ENCODE peak calls at places on chromosomes 3 and 15, in eight cellular contexts. G, Y, T, D, Q, L, Z and B are unnamed samples.

GRCh38 chr3:184129012-184129411 is 6.1 kb upstream of the EIF2B5 start:
- DNase-seq in Z (no peak), T (no peak), D (no peak), G (no peak), Q (no peak), Y (no peak), L (no peak), B (no peak)

GRCh38 chr3:133572158-133573053 is 1.1 kb upstream of the CDV3 start:
- DNase-seq in Q (no peak), T (no peak), D (no peak), L (no peak), Y (no peak), G (no peak), Z (no peak), B (no peak)

GRCh38 chr3:170055209-170055608 is 17.4 kb downstream of the GPR160 start:
- DNase-seq in T (no peak), Q (no peak), G (no peak), L (no peak), Z (no peak), D (no peak), Y (no peak), B (no peak)

GRCh38 chr3:49717539-49718418 is 1.7 kb downstream of the AMIGO3 start:
- DNase-seq in D (peak), Q (no peak), Z (no peak), Y (no peak), G (no peak), L (no peak), T (no peak), B (no peak)

GRCh38 chr3:150798122-150798618 is 35.2 kb upstream of the SIAH2 start:
- DNase-seq in Q (no peak), D (no peak), L (no peak), T (no peak), Z (peak), G (no peak), Y (no peak), B (no peak)

GRCh38 chr3:158570999-158571702 is at the start of gene MLF1:
- DNase-seq in Z (peak), Y (peak), G (peak), Q (peak), L (peak), D (peak), T (peak), B (peak)

GRCh38 chr3:88030200-88030599 is 28.6 kb downstream of the CGGBP1 start:
- DNase-seq in T (no peak), Z (no peak), Y (no peak), D (no peak), G (no peak), L (no peak), Q (no peak), B (no peak)

GRCh38 chr15:83379574-83379973 is 67.6 kb upstream of the SH3GL3 start:
- DNase-seq in D (no peak), G (no peak), T (no peak), Y (no peak), Z (no peak), Q (no peak), L (no peak), B (no peak)

GRCh38 chr3:12911881-12912415 is 70.6 kb upstream of the RPL32 start:
- DNase-seq in L (no peak), G (no peak), T (no peak), D (no peak), Q (no peak), Z (no peak), Y (no peak), B (no peak)

GRCh38 chr3:67875338-67875737 is 220.9 kb upstream of the SUCLG2 start:
- DNase-seq in L (no peak), G (no peak), Y (no peak), D (no peak), T (no peak), Z (no peak), Q (no peak), B (no peak)

GRCh38 chr15:25775317-25775912 is 87.7 kb downstream of the ATP10A start:
- DNase-seq in Y (no peak), G (no peak), D (no peak), Q (peak), Z (no peak), L (peak), T (no peak), B (no peak)

GRCh38 chr15:32683231-32683630 is 34.6 kb upstream of the GREM1 start:
- DNase-seq in T (no peak), Q (no peak), Y (no peak), D (no peak), L (no peak), Z (no peak), G (no peak), B (no peak)

GRCh38 chr15:81030368-81030739 is 29.6 kb downstream of the TLNRD1 start:
- DNase-seq in Z (no peak), Y (no peak), Q (no peak), L (no peak), T (no peak), G (no peak), D (no peak), B (no peak)

GRCh38 chr3:173732237-173732636 is 334.7 kb downstream of the NLGN1 start:
- DNase-seq in G (peak), D (no peak), L (no peak), Y (no peak), T (no peak), Z (no peak), Q (no peak), B (no peak)

GRCh38 chr3:173739716-173740115 is 342.2 kb downstream of the NLGN1 start:
- DNase-seq in T (no peak), Y (no peak), Q (no peak), L (no peak), D (no peak), G (no peak), Z (no peak), B (no peak)

GRCh38 chr3:173733029-173733652 is 335.6 kb downstream of the NLGN1 start:
- DNase-seq in G (peak), D (no peak), Q (no peak), Z (no peak), L (no peak), T (no peak), Y (no peak), B (no peak)

GRCh38 chr3:173742491-173742890 is 344.9 kb downstream of the NLGN1 start:
- DNase-seq in T (no peak), Z (no peak), D (no peak), G (no peak), Q (no peak), Y (no peak), L (no peak), B (no peak)

GRCh38 chr3:173737167-173737808 is 339.7 kb downstream of the NLGN1 start:
- DNase-seq in G (no peak), D (no peak), Q (no peak), Y (no peak), Z (no peak), T (no peak), L (no peak), B (no peak)
- TF ChIP-seq CTCF in G (no peak), D (no peak), Q (no peak), Y (no peak), Z (no peak), T (no peak), L (no peak), B (no peak)

GRCh38 chr15:58243083-58243482 is 104.9 kb downstream of the AQP9 start:
- DNase-seq in Z (no peak), L (no peak), T (no peak), G (no peak), Q (no peak), D (no peak), Y (no peak), B (no peak)
- TF ChIP-seq CTCF in Z (no peak), L (no peak), T (no peak), G (no peak), Q (no peak), D (no peak), Y (no peak), B (no peak)

DNA sequence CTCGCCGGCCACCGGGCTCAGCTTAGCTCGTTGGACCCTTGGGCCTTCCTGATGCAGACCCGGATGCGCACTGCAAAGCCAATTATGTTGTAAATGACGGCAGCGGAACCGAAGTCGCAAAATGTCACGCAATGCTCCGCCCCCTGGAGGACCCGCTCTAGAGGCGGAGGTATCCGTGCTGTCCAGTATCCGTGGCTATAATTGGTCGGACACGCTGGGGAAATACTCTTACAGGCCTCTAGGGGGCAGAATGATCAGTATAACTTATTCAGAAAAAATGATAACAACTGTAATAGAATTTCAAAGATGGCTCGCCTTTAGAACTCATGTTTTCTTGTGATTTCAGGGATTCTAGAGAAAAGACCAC is at the start of gene PRR23B:
- DNase-seq in Z (no peak), Y (no peak), L (no peak), T (no peak), D (no peak), G (no peak), Q (no peak), B (no peak)
- TF ChIP-seq CTCF in Z (peak), Y (no peak), L (no peak), T (no peak), D (peak), G (no peak), Q (peak), B (no peak)

DNA sequence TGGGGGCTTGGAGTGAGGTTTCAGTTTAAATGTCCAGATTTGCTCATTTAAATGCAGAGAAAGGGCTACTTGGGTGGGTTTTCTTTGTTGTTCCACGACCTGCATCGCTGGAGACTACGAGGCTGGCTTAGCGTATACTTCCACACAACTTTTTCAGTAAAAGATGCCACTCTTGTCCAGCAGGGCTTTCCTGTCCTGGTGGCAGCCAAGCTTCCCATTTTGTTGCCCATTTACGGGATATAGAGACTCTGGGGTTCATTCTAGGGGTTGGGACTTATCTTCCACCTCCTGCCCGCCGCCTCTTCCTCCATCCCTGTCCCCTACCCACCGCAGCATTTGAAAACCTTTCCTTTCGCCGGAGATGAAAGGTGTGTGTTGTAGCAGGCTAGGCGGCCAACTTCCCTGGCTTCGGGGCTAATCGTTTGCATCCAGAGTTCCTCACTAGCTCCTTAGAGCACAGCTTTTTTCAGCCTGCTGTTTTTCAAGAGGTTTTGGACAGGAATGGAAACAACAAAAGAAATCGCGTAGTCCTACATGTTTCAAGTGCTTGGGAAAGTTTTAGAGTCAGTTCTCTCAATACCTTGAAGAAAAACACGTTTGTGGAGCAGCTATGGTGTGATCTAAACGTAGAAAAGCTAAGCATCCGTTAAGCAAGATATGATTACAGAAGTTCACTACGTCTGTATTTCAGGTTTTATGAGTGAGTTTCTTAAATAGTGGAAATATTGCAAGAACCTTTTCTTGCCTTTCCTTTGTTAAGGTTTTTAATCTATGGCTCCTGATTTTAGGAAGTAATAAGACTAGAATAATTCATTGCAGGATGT is 843 bp downstream of the CHRNA5 start:
- DNase-seq in L (no peak), Z (no peak), Q (peak), G (no peak), D (no peak), T (no peak), Y (no peak), B (no peak)
- TF ChIP-seq CTCF in L (no peak), Z (peak), Q (peak), G (peak), D (peak), T (peak), Y (no peak), B (no peak)

DNA sequence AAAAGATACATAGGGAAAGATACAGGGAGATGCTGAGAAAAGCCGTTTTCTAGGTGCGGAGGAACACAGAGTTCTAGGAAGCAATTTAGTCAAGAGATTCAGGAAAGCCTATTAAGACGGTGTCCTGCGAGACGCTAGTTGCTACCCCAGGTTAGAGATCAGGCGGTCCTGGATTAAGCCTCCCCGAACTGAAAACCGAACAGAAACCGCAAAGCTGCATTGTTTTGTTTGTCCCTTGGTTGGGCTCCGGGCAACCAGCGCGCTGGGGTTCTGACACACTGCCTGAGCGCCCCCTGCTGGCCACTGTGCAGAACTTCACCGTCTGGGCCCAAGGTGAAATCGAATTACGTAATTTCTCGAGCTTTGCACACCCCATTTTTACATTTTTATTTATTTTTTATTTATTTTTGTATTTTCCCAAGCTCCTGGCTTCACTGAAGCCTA is 37.3 kb upstream of the NDUFB4 start:
- DNase-seq in D (peak), Q (peak), G (peak), Y (peak), Z (peak), L (peak), T (peak), B (peak)
- TF ChIP-seq CTCF in D (peak), Q (peak), G (peak), Y (peak), Z (peak), L (peak), T (peak), B (peak)

GRCh38 chr15:27821273-27821672 is 277.8 kb downstream of the OCA2 start:
- DNase-seq in Y (no peak), L (no peak), T (no peak), G (no peak), Z (no peak), D (no peak), Q (no peak), B (no peak)
- TF ChIP-seq CTCF in Y (no peak), L (no peak), T (no peak), G (no peak), Z (no peak), D (no peak), Q (no peak), B (no peak)

GRCh38 chr15:51401872-51402517 is 60.5 kb downstream of the GLDN start:
- DNase-seq in T (no peak), Y (no peak), D (no peak), L (peak), Z (no peak), G (no peak), Q (peak), B (no peak)
- TF ChIP-seq CTCF in T (no peak), Y (no peak), D (peak), L (peak), Z (peak), G (peak), Q (peak), B (no peak)

GRCh38 chr3:62923092-62923491 is 47.9 kb upstream of the CADPS start:
- DNase-seq in Q (no peak), Z (no peak), Y (no peak), L (no peak), G (no peak), D (no peak), T (no peak), B (no peak)

GRCh38 chr3:62919784-62920183 is 44.6 kb upstream of the CADPS start:
- DNase-seq in G (no peak), T (no peak), D (no peak), Q (no peak), Y (no peak), L (no peak), Z (no peak), B (no peak)

GRCh38 chr3:62918752-62919151 is 43.5 kb upstream of the CADPS start:
- DNase-seq in Y (no peak), D (no peak), T (no peak), G (no peak), Q (no peak), L (no peak), Z (no peak), B (no peak)

GRCh38 chr3:62926494-62926893 is 51.3 kb upstream of the CADPS start:
- DNase-seq in Q (no peak), G (no peak), T (no peak), L (no peak), D (no peak), Z (no peak), Y (no peak), B (no peak)

DNA sequence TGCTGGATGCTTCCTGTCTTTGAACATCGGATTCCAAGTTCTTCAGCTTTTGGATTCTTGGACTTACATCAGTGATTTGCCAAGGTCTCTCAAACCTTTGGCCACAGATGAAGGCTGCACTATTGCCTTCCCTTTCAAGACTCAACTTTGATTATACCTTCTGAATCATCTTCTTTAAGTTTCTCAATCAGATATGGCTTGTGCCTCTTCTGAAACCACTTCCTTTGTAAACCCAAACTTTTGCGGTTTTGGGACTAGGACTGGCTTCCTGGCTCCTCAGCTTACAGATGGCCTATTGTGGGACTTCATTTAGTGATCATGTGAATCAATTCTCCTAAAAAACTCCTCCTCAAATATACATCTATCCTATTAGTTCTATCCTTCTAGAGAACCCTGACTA is 47.1 kb upstream of the CADPS start:
- DNase-seq in Z (no peak), Q (no peak), T (no peak), D (no peak), G (no peak), L (no peak), Y (no peak), B (no peak)
- TF ChIP-seq CTCF in Z (no peak), Q (no peak), T (no peak), D (no peak), G (no peak), L (no peak), Y (no peak), B (no peak)

GRCh38 chr3:163327086-163327485 is 1751.2 kb downstream of the SI start:
- DNase-seq in Q (no peak), G (no peak), D (no peak), Y (no peak), T (no peak), Z (no peak), L (no peak), B (no peak)

DNA sequence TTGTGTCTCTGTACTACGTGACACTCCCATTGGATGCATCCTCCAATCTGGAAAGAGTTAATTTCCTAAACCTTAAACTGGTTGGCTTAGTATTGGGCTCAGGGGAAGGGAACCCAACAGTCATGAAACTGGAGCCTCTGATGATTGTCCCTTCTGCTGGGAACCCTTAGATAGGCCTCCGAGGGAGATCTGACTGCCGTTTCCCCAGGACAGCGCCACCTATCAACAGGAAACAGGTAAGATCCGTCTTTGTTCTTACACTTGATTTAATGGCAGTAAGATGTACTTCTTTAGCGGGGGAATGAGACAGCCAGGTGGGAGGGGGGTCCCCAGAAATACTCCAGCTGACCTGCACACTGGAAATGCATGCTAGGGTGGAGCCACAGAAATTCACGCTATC is 1749.6 kb downstream of the SI start:
- DNase-seq in T (no peak), D (no peak), Y (no peak), Z (no peak), Q (no peak), G (no peak), L (no peak), B (no peak)
- TF ChIP-seq CTCF in T (no peak), D (no peak), Y (no peak), Z (no peak), Q (no peak), G (no peak), L (no peak), B (no peak)

DNA sequence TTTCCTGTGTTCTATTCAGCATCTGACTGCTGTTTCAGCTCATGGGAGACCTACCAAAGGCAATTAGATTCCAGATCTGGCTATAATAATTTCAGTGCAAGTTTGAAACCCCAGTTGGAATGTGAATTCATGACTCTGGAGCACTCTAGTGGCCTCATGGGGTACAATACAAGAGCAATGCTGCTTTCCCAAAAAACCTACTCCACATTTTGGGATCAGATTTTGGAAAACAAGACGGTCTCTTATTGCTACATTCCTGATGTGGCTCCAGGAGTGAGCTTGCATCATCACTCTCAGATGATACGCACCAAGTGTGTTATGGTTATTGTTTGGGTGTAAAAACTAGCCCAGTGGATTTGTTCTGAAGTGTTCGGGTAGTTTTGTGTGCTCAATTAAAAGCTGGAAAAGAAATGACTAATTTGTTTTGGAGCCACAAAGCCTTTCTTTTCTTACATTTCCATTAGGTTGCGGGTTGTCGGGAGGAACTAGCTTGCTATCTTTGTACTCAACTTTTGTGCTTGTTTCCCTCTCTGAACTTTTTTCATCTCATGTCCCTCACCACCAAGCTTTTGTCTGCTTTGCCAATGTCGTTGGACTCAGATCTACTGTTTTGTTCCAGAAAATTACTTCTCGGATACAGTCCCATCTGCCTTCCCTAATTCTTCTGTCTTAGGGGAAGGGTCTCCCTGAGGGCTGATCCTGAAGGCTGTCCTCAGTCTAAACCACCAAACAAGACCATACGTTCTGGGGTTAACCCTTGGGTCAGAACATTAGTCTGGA is 272.1 kb downstream of the BBX start:
- DNase-seq in G (no peak), Y (no peak), T (no peak), Q (no peak), L (no peak), Z (no peak), D (no peak), B (no peak)
- TF ChIP-seq CTCF in G (peak), Y (no peak), T (no peak), Q (no peak), L (peak), Z (peak), D (no peak), B (no peak)